ENCODE peak calls at places on chromosomes 12 and 14, in eight cellular contexts. T, I, O, Q, H, K, S and L are unnamed samples.

GRCh38 chr14:40204441-40205175 is 772.4 kb upstream of the FBXO33 start:
- DNase-seq in Q (no peak), O (no peak), K (no peak), S (no peak), H (no peak), I (no peak), T (no peak), L (no peak)

GRCh38 chr14:101134851-101135486 is 231.4 kb upstream of the RTL1 start:
- DNase-seq in Q (no peak), T (no peak), I (no peak), O (no peak), K (no peak), H (no peak), S (no peak), L (peak)

GRCh38 chr14:95389471-95390011 is 69.8 kb upstream of the CLMN start:
- DNase-seq in S (no peak), K (no peak), Q (no peak), T (no peak), H (peak), O (peak), I (peak), L (no peak)

GRCh38 chr14:74501135-74501614 is 7.6 kb downstream of the ISCA2 start:
- DNase-seq in K (peak), T (peak), Q (peak), O (peak), H (peak), I (peak), S (peak), L (no peak)

GRCh38 chr14:36221097-36221496 is 44.6 kb upstream of the PTCSC3 start:
- DNase-seq in Q (no peak), O (no peak), T (no peak), K (no peak), H (no peak), I (no peak), S (no peak), L (no peak)

GRCh38 chr12:79058342-79058741 is 193.8 kb downstream of the SYT1 start:
- DNase-seq in T (peak), I (no peak), Q (peak), K (peak), S (no peak), H (no peak), O (peak), L (no peak)

GRCh38 chr12:47078733-47079364 is 572 bp upstream of the PCED1B start:
- DNase-seq in O (no peak), S (peak), Q (peak), T (no peak), K (peak), I (peak), H (no peak), L (peak)

GRCh38 chr14:106291626-106292025 is 765.2 kb downstream of the TMEM121 start:
- DNase-seq in S (no peak), H (no peak), T (no peak), I (no peak), Q (no peak), O (no peak), K (no peak), L (no peak)

GRCh38 chr14:67704018-67704417 is 2.3 kb downstream of the RDH12 start:
- DNase-seq in Q (no peak), S (no peak), T (no peak), I (no peak), O (no peak), H (no peak), K (no peak), L (no peak)

GRCh38 chr12:21054334-21054733 is 76.7 kb upstream of the SLCO1B1 start:
- DNase-seq in T (no peak), K (no peak), O (no peak), H (no peak), S (no peak), I (no peak), Q (peak), L (no peak)

GRCh38 chr14:52992236-52992635 is 41.4 kb upstream of the FERMT2 start:
- DNase-seq in H (no peak), K (no peak), I (no peak), S (no peak), O (no peak), Q (no peak), T (no peak), L (no peak)

GRCh38 chr12:88453323-88453722 is 126.9 kb downstream of the KITLG start:
- DNase-seq in K (peak), Q (peak), O (peak), S (peak), H (no peak), I (no peak), T (peak), L (no peak)

GRCh38 chr14:53539489-53540126 is 386.5 kb upstream of the DDHD1 start:
- DNase-seq in Q (peak), T (peak), O (peak), K (peak), H (no peak), I (peak), S (peak), L (peak)

GRCh38 chr12:118374909-118375308 is 1.4 kb upstream of the SUDS3 start:
- DNase-seq in O (peak), Q (no peak), I (no peak), K (no peak), S (peak), H (no peak), T (no peak), L (no peak)

GRCh38 chr12:118372541-118373495 is at the start of gene TAOK3:
- DNase-seq in Q (peak), O (peak), H (peak), T (peak), I (peak), K (peak), S (peak), L (peak)

GRCh38 chr12:118375348-118375747 is 1.0 kb upstream of the SUDS3 start:
- DNase-seq in S (no peak), O (peak), H (no peak), I (no peak), T (no peak), Q (no peak), K (no peak), L (no peak)

GRCh38 chr12:118374126-118374725 is 1.5 kb upstream of the TAOK3 start:
- DNase-seq in O (no peak), I (no peak), K (no peak), S (no peak), Q (no peak), H (no peak), T (no peak), L (no peak)

GRCh38 chr12:118373628-118374027 is 921 bp upstream of the TAOK3 start:
- DNase-seq in K (no peak), O (no peak), T (no peak), Q (no peak), S (no peak), H (no peak), I (no peak), L (peak)
- H3K4me3 ChIP-seq in K (peak), O (peak), T (peak), Q (peak), S (peak), H (peak), I (peak), L (peak)

GRCh38 chr12:132600048-132601032 is 10.0 kb downstream of the LRCOL1 start:
- DNase-seq in Q (peak), S (peak), T (peak), K (peak), O (peak), I (peak), H (no peak), L (peak)
- TF ChIP-seq CTCF in Q (peak), S (peak), T (peak), K (peak), O (peak), I (peak), H (peak), L (peak)

GRCh38 chr12:1422604-1423315 is 171.6 kb downstream of the FBXL14 start:
- DNase-seq in K (no peak), Q (no peak), T (no peak), I (no peak), O (no peak), H (no peak), S (no peak), L (no peak)
- H3K4me3 ChIP-seq in K (no peak), Q (no peak), T (no peak), I (no peak), O (no peak), H (no peak), S (no peak), L (no peak)

GRCh38 chr12:12033589-12034223 is 37.0 kb upstream of the BCL2L14 start:
- DNase-seq in S (no peak), Q (no peak), O (no peak), H (no peak), I (no peak), K (no peak), T (no peak), L (no peak)
- TF ChIP-seq CTCF in S (no peak), Q (no peak), O (no peak), H (no peak), I (no peak), K (no peak), T (no peak), L (no peak)

GRCh38 chr12:57219205-57219992 is 2.8 kb downstream of the NXPH4 start:
- DNase-seq in S (no peak), O (peak), I (no peak), T (no peak), K (no peak), Q (no peak), H (no peak), L (no peak)
- H3K4me3 ChIP-seq in S (no peak), O (no peak), I (no peak), T (no peak), K (no peak), Q (no peak), H (no peak), L (no peak)

GRCh38 chr12:26489908-26490307 is 294.5 kb downstream of the SSPN start:
- DNase-seq in K (no peak), T (no peak), H (no peak), I (no peak), Q (no peak), S (no peak), O (no peak), L (no peak)

GRCh38 chr12:26496170-26496569 is 300.8 kb downstream of the SSPN start:
- DNase-seq in S (no peak), T (peak), O (peak), I (no peak), K (peak), Q (no peak), H (no peak), L (no peak)

GRCh38 chr12:26492406-26492805 is 297.0 kb downstream of the SSPN start:
- DNase-seq in S (no peak), H (no peak), O (no peak), Q (no peak), T (no peak), I (no peak), K (no peak), L (no peak)

GRCh38 chr12:26488339-26488738 is 293.0 kb downstream of the SSPN start:
- DNase-seq in S (no peak), K (no peak), I (no peak), O (no peak), H (no peak), Q (no peak), T (no peak), L (no peak)

GRCh38 chr12:26493656-26494055 is 298.3 kb downstream of the SSPN start:
- DNase-seq in O (no peak), T (peak), Q (peak), K (peak), S (no peak), H (no peak), I (peak), L (no peak)
- TF ChIP-seq CTCF in O (no peak), T (no peak), Q (no peak), K (no peak), S (no peak), H (no peak), I (no peak), L (no peak)

DNA sequence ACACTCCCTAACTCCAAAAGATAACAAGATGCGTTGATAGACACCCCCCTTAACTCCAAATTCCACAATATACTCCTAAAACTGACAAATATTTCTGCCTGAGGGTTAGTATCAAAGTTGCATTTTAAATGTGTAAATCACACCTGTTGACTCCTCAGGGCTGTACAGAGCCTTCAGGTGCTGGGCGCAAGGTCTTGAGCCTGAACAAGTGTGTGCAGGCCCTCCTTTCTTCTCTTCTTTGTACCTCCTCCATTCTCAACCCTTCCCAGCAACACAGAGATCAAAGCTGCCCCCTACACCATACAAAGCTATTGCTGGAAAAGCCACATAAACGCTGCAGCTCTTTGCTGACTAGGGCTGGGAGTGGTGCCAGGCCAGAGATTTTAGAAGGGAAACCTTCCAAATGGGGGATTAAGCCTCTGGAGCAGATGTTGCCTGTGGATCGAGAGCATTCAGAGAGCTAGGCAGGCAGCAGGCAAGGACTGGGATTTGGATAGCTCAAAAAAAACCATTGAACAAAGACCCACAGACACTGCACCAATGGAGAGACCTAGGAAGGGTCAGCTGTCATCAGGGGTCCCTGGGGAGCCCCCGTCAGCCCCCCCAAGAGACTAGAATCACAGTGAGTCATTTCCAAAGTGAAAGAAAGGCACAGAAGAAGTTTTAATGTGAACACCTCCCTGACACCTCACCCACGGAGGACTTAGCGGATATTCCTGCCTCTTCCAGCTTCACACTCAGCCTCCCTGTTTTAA is 18.3 kb upstream of the SUSD6 start:
- DNase-seq in T (peak), Q (peak), K (peak), H (no peak), I (no peak), O (peak), S (peak), L (no peak)
- H3K4me3 ChIP-seq in T (no peak), Q (no peak), K (no peak), H (peak), I (no peak), O (peak), S (peak), L (no peak)